ENCODE peak calls at places on chromosome 6, in nine cellular contexts. One of them, this sample, is unnamed.

GRCh38 chr6:48113130-48113529 is 2.1 kb upstream of the PTCHD4 start:
- DNase-seq in OCI-LY7: no peak
- DNase-seq in HepG2: no peak
- DNase-seq in cardiac fibroblast: no peak
- DNase-seq in H9: no peak
- DNase-seq in SK-N-SH: no peak
- DNase-seq in fibroblast of the aortic adventitia: no peak
- DNase-seq in HFF-Myc: no peak
- DNase-seq in dorsolateral prefrontal cortex: no peak
- DNase-seq in this sample: no peak

GRCh38 chr6:95248501-95248900 is 328.8 kb upstream of the MANEA start:
- DNase-seq in OCI-LY7: no peak
- DNase-seq in HepG2: no peak
- DNase-seq in cardiac fibroblast: peak; percentile 6
- DNase-seq in H9: no peak
- DNase-seq in SK-N-SH: no peak
- DNase-seq in fibroblast of the aortic adventitia: peak; percentile 5
- DNase-seq in HFF-Myc: no peak
- DNase-seq in dorsolateral prefrontal cortex: no peak
- DNase-seq in this sample: no peak

GRCh38 chr6:106805017-106805335 is 169.6 kb downstream of the CD24 start:
- DNase-seq in OCI-LY7: no peak
- DNase-seq in HepG2: no peak
- DNase-seq in cardiac fibroblast: no peak
- DNase-seq in H9: no peak
- DNase-seq in SK-N-SH: no peak
- DNase-seq in fibroblast of the aortic adventitia: no peak
- DNase-seq in HFF-Myc: no peak
- DNase-seq in dorsolateral prefrontal cortex: no peak
- DNase-seq in this sample: no peak

GRCh38 chr6:137907170-137907569 is 40.1 kb downstream of the TNFAIP3 start:
- DNase-seq in OCI-LY7: no peak
- DNase-seq in HepG2: no peak
- DNase-seq in cardiac fibroblast: no peak
- DNase-seq in H9: no peak
- DNase-seq in SK-N-SH: no peak
- DNase-seq in fibroblast of the aortic adventitia: no peak
- DNase-seq in HFF-Myc: no peak
- DNase-seq in dorsolateral prefrontal cortex: no peak
- DNase-seq in this sample: no peak

GRCh38 chr6:71238351-71238750 is 50.3 kb upstream of the OGFRL1 start:
- DNase-seq in OCI-LY7: no peak
- DNase-seq in HepG2: no peak
- DNase-seq in cardiac fibroblast: peak; percentile 40
- DNase-seq in H9: no peak
- DNase-seq in SK-N-SH: no peak
- DNase-seq in fibroblast of the aortic adventitia: peak; percentile 25
- DNase-seq in HFF-Myc: peak; percentile 26
- DNase-seq in dorsolateral prefrontal cortex: no peak
- DNase-seq in this sample: no peak

GRCh38 chr6:106710580-106710979 is 81.2 kb downstream of the QRSL1 start:
- DNase-seq in OCI-LY7: no peak
- DNase-seq in HepG2: no peak
- DNase-seq in cardiac fibroblast: no peak
- DNase-seq in H9: no peak
- DNase-seq in SK-N-SH: no peak
- DNase-seq in fibroblast of the aortic adventitia: no peak
- DNase-seq in HFF-Myc: no peak
- DNase-seq in dorsolateral prefrontal cortex: no peak
- DNase-seq in this sample: no peak

GRCh38 chr6:85674604-85675003 is 31.9 kb upstream of the SYNCRIP start:
- DNase-seq in OCI-LY7: peak; percentile 21
- DNase-seq in HepG2: no peak
- DNase-seq in cardiac fibroblast: no peak
- DNase-seq in H9: no peak
- DNase-seq in SK-N-SH: no peak
- DNase-seq in fibroblast of the aortic adventitia: no peak
- DNase-seq in HFF-Myc: no peak
- DNase-seq in dorsolateral prefrontal cortex: no peak
- DNase-seq in this sample: no peak

GRCh38 chr6:16007146-16007545 is 121.7 kb upstream of the MYLIP start:
- DNase-seq in OCI-LY7: no peak
- DNase-seq in HepG2: no peak
- DNase-seq in cardiac fibroblast: no peak
- DNase-seq in H9: no peak
- DNase-seq in SK-N-SH: no peak
- DNase-seq in fibroblast of the aortic adventitia: no peak
- DNase-seq in HFF-Myc: no peak
- DNase-seq in dorsolateral prefrontal cortex: no peak
- DNase-seq in this sample: no peak

GRCh38 chr6:143205983-143206382 is 145.3 kb downstream of the AIG1 start:
- DNase-seq in OCI-LY7: no peak
- DNase-seq in HepG2: no peak
- DNase-seq in cardiac fibroblast: no peak
- DNase-seq in H9: no peak
- DNase-seq in SK-N-SH: no peak
- DNase-seq in fibroblast of the aortic adventitia: peak; percentile 60
- DNase-seq in HFF-Myc: no peak
- DNase-seq in dorsolateral prefrontal cortex: no peak
- DNase-seq in this sample: peak; percentile 19

GRCh38 chr6:80767808-80768207 is 661.3 kb downstream of the BCKDHB start:
- DNase-seq in OCI-LY7: no peak
- DNase-seq in HepG2: no peak
- DNase-seq in cardiac fibroblast: peak; percentile 65
- DNase-seq in H9: peak; percentile 25
- DNase-seq in SK-N-SH: no peak
- DNase-seq in fibroblast of the aortic adventitia: peak; percentile 93
- DNase-seq in HFF-Myc: peak; percentile 44
- DNase-seq in dorsolateral prefrontal cortex: no peak
- DNase-seq in this sample: peak; percentile 7

GRCh38 chr6:89449182-89449581 is 16.2 kb downstream of the ANKRD6 start:
- DNase-seq in OCI-LY7: no peak
- DNase-seq in HepG2: no peak
- DNase-seq in cardiac fibroblast: no peak
- DNase-seq in H9: no peak
- DNase-seq in SK-N-SH: no peak
- DNase-seq in fibroblast of the aortic adventitia: no peak
- DNase-seq in HFF-Myc: no peak
- DNase-seq in dorsolateral prefrontal cortex: no peak
- DNase-seq in this sample: no peak

GRCh38 chr6:165389534-165389933 is 80.1 kb upstream of the C6orf118 start:
- DNase-seq in OCI-LY7: no peak
- DNase-seq in HepG2: no peak
- DNase-seq in cardiac fibroblast: no peak
- DNase-seq in H9: no peak
- DNase-seq in SK-N-SH: no peak
- DNase-seq in fibroblast of the aortic adventitia: no peak
- DNase-seq in HFF-Myc: no peak
- DNase-seq in dorsolateral prefrontal cortex: no peak
- DNase-seq in this sample: no peak

GRCh38 chr6:168248148-168248620 is 71.4 kb downstream of the DACT2 start:
- DNase-seq in OCI-LY7: no peak
- DNase-seq in HepG2: peak; percentile 44
- DNase-seq in cardiac fibroblast: no peak
- DNase-seq in H9: no peak
- DNase-seq in SK-N-SH: no peak
- DNase-seq in fibroblast of the aortic adventitia: no peak
- DNase-seq in HFF-Myc: no peak
- DNase-seq in dorsolateral prefrontal cortex: no peak
- DNase-seq in this sample: no peak

GRCh38 chr6:126716012-126716411 is 376.1 kb downstream of the CENPW start:
- DNase-seq in OCI-LY7: no peak
- DNase-seq in HepG2: no peak
- DNase-seq in cardiac fibroblast: no peak
- DNase-seq in H9: no peak
- DNase-seq in SK-N-SH: no peak
- DNase-seq in fibroblast of the aortic adventitia: peak; percentile 33
- DNase-seq in HFF-Myc: no peak
- DNase-seq in dorsolateral prefrontal cortex: no peak
- DNase-seq in this sample: no peak

GRCh38 chr6:81295310-81295709 is 457.2 kb downstream of the TENT5A start:
- DNase-seq in OCI-LY7: no peak
- DNase-seq in HepG2: no peak
- DNase-seq in cardiac fibroblast: no peak
- DNase-seq in H9: no peak
- DNase-seq in SK-N-SH: no peak
- DNase-seq in fibroblast of the aortic adventitia: no peak
- DNase-seq in HFF-Myc: no peak
- DNase-seq in dorsolateral prefrontal cortex: no peak
- DNase-seq in this sample: no peak

GRCh38 chr6:20437639-20438038 is 36.0 kb downstream of the E2F3 start:
- DNase-seq in OCI-LY7: no peak
- DNase-seq in HepG2: no peak
- DNase-seq in cardiac fibroblast: no peak
- DNase-seq in H9: no peak
- DNase-seq in SK-N-SH: no peak
- DNase-seq in fibroblast of the aortic adventitia: no peak
- DNase-seq in HFF-Myc: no peak
- DNase-seq in dorsolateral prefrontal cortex: no peak
- DNase-seq in this sample: no peak

GRCh38 chr6:82076855-82077254 is 170.7 kb downstream of the IBTK start:
- DNase-seq in OCI-LY7: no peak
- DNase-seq in HepG2: no peak
- DNase-seq in cardiac fibroblast: peak; percentile 23
- DNase-seq in H9: no peak
- DNase-seq in SK-N-SH: no peak
- DNase-seq in fibroblast of the aortic adventitia: peak; percentile 45
- DNase-seq in HFF-Myc: no peak
- DNase-seq in dorsolateral prefrontal cortex: no peak
- DNase-seq in this sample: no peak

DNA sequence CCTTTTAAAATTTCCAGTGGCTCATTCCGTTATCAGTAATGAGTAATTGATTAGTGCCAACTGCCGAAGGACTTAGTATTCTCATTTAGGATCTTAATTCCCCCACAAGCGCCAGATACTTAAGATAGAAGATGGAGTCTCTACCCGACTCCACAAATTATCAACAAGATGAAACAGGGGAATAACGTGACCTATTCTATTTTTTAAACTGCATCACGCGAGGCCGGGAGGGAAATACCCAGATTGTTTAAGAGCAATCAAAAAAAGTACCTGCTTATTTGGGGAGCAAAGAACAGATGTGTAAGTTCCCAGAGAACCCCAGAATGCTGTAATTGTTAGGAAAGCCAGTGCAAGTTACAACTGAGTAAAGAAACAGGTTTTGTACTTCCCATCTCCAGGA is 1.1 kb upstream of the MAP3K5 start:
- DNase-seq in OCI-LY7: no peak
- DNase-seq in HepG2: no peak
- DNase-seq in cardiac fibroblast: no peak
- DNase-seq in H9: no peak
- DNase-seq in SK-N-SH: no peak
- DNase-seq in fibroblast of the aortic adventitia: no peak
- DNase-seq in HFF-Myc: no peak
- DNase-seq in dorsolateral prefrontal cortex: no peak
- DNase-seq in this sample: no peak
- TF ChIP-seq CTCF in OCI-LY7: peak; percentile 8
- TF ChIP-seq CTCF in HepG2: no peak
- TF ChIP-seq CTCF in cardiac fibroblast: no peak
- TF ChIP-seq CTCF in H9: no peak
- TF ChIP-seq CTCF in SK-N-SH: no peak
- TF ChIP-seq CTCF in fibroblast of the aortic adventitia: no peak
- TF ChIP-seq CTCF in HFF-Myc: no peak
- TF ChIP-seq CTCF in dorsolateral prefrontal cortex: no peak
- TF ChIP-seq CTCF in this sample: no peak

GRCh38 chr6:11585426-11586016 is 48.0 kb downstream of the TMEM170B start:
- DNase-seq in OCI-LY7: peak; percentile 43
- DNase-seq in HepG2: peak; percentile 55
- DNase-seq in cardiac fibroblast: peak; percentile 74
- DNase-seq in H9: no peak
- DNase-seq in SK-N-SH: peak; percentile 51
- DNase-seq in fibroblast of the aortic adventitia: peak; percentile 83
- DNase-seq in HFF-Myc: peak; percentile 27
- DNase-seq in dorsolateral prefrontal cortex: no peak
- DNase-seq in this sample: no peak
- TF ChIP-seq CTCF in OCI-LY7: peak; percentile 88
- TF ChIP-seq CTCF in HepG2: peak; percentile 74
- TF ChIP-seq CTCF in cardiac fibroblast: peak; percentile 50
- TF ChIP-seq CTCF in H9: peak; percentile 82
- TF ChIP-seq CTCF in SK-N-SH: peak; percentile 81
- TF ChIP-seq CTCF in fibroblast of the aortic adventitia: peak; percentile 55
- TF ChIP-seq CTCF in HFF-Myc: peak; percentile 50
- TF ChIP-seq CTCF in dorsolateral prefrontal cortex: peak; percentile 81
- TF ChIP-seq CTCF in this sample: peak; percentile 59

GRCh38 chr6:5257400-5257799 is 3.4 kb downstream of the LYRM4 start:
- DNase-seq in OCI-LY7: no peak
- DNase-seq in HepG2: no peak
- DNase-seq in cardiac fibroblast: no peak
- DNase-seq in H9: no peak
- DNase-seq in SK-N-SH: no peak
- DNase-seq in fibroblast of the aortic adventitia: no peak
- DNase-seq in HFF-Myc: no peak
- DNase-seq in dorsolateral prefrontal cortex: no peak
- DNase-seq in this sample: no peak

GRCh38 chr6:5259428-5259827 is 1.3 kb downstream of the LYRM4 start:
- DNase-seq in OCI-LY7: no peak
- DNase-seq in HepG2: no peak
- DNase-seq in cardiac fibroblast: no peak
- DNase-seq in H9: no peak
- DNase-seq in SK-N-SH: no peak
- DNase-seq in fibroblast of the aortic adventitia: no peak
- DNase-seq in HFF-Myc: no peak
- DNase-seq in dorsolateral prefrontal cortex: no peak
- DNase-seq in this sample: no peak

GRCh38 chr6:5260111-5260620 is 584 bp downstream of the LYRM4 start:
- DNase-seq in OCI-LY7: peak; percentile 80
- DNase-seq in HepG2: peak; percentile 81
- DNase-seq in cardiac fibroblast: peak; percentile 59
- DNase-seq in H9: peak; percentile 79
- DNase-seq in SK-N-SH: no peak
- DNase-seq in fibroblast of the aortic adventitia: peak; percentile 45
- DNase-seq in HFF-Myc: peak; percentile 29
- DNase-seq in dorsolateral prefrontal cortex: no peak
- DNase-seq in this sample: no peak

GRCh38 chr6:5261545-5262109 is 314 bp downstream of the FARS2 start:
- DNase-seq in OCI-LY7: no peak
- DNase-seq in HepG2: no peak
- DNase-seq in cardiac fibroblast: no peak
- DNase-seq in H9: no peak
- DNase-seq in SK-N-SH: no peak
- DNase-seq in fibroblast of the aortic adventitia: no peak
- DNase-seq in HFF-Myc: no peak
- DNase-seq in dorsolateral prefrontal cortex: no peak
- DNase-seq in this sample: no peak

GRCh38 chr6:5260661-5261544 is at the start of the genes FARS2 and LYRM4:
- DNase-seq in OCI-LY7: peak; percentile 88
- DNase-seq in HepG2: peak; percentile 79
- DNase-seq in cardiac fibroblast: peak; percentile 90
- DNase-seq in H9: peak; percentile 93
- DNase-seq in SK-N-SH: peak; percentile 97
- DNase-seq in fibroblast of the aortic adventitia: peak; percentile 83
- DNase-seq in HFF-Myc: peak; percentile 52
- DNase-seq in dorsolateral prefrontal cortex: peak; percentile 92
- DNase-seq in this sample: peak; percentile 24
- TF ChIP-seq CTCF in OCI-LY7: peak; percentile 19
- TF ChIP-seq CTCF in HepG2: peak; percentile 39
- TF ChIP-seq CTCF in cardiac fibroblast: no peak
- TF ChIP-seq CTCF in H9: peak; percentile 46
- TF ChIP-seq CTCF in SK-N-SH: peak; percentile 30
- TF ChIP-seq CTCF in fibroblast of the aortic adventitia: peak; percentile 49
- TF ChIP-seq CTCF in HFF-Myc: no peak
- TF ChIP-seq CTCF in dorsolateral prefrontal cortex: no peak
- TF ChIP-seq CTCF in this sample: peak; percentile 14

GRCh38 chr6:34226731-34227586 is 9.7 kb upstream of the HMGA1 start:
- DNase-seq in OCI-LY7: peak; percentile 47
- DNase-seq in HepG2: peak; percentile 51
- DNase-seq in cardiac fibroblast: no peak
- DNase-seq in H9: peak; percentile 82
- DNase-seq in SK-N-SH: peak; percentile 9
- DNase-seq in fibroblast of the aortic adventitia: no peak
- DNase-seq in HFF-Myc: no peak
- DNase-seq in dorsolateral prefrontal cortex: no peak
- DNase-seq in this sample: no peak
- TF ChIP-seq CTCF in OCI-LY7: peak; percentile 51
- TF ChIP-seq CTCF in HepG2: peak; percentile 20
- TF ChIP-seq CTCF in cardiac fibroblast: no peak
- TF ChIP-seq CTCF in H9: peak; percentile 48
- TF ChIP-seq CTCF in SK-N-SH: no peak
- TF ChIP-seq CTCF in fibroblast of the aortic adventitia: no peak
- TF ChIP-seq CTCF in HFF-Myc: no peak
- TF ChIP-seq CTCF in dorsolateral prefrontal cortex: no peak
- TF ChIP-seq CTCF in this sample: no peak

This sample was measured in AG09319.